ENCODE peak calls at places on chromosomes 2 and 18, in seven cellular contexts. O is AG09309; Q is left lobe of liver; Z is Jurkat, Clone E6-1; M is T-helper 2 cell; I is CD4-positive, alpha-beta memory T cell; W is colonic mucosa. N is an unnamed sample.

GRCh38 chr18:49024808-49025361 is 74.1 kb upstream of the SMAD7 start:
- DNase-seq in O (no peak), Q (no peak), Z (no peak), M (no peak), I (no peak), W (peak), N (no peak)

GRCh38 chr2:5673148-5673860 is 18.9 kb upstream of the SOX11 start:
- DNase-seq in O (no peak), Q (no peak), Z (no peak), M (no peak), I (no peak), W (no peak), N (no peak)

GRCh38 chr2:65367517-65367916 is 64.9 kb downstream of the SPRED2 start:
- DNase-seq in O (peak), Q (no peak), Z (no peak), M (no peak), I (no peak), W (no peak), N (peak)

GRCh38 chr18:2900742-2901404 is 54.1 kb downstream of the EMILIN2 start:
- DNase-seq in O (no peak), Q (peak), Z (no peak), M (no peak), I (no peak), W (no peak), N (no peak)

GRCh38 chr2:69353360-69353759 is 33.7 kb downstream of the GFPT1 start:
- DNase-seq in O (no peak), Q (no peak), Z (no peak), M (no peak), I (no peak), W (no peak), N (no peak)

GRCh38 chr18:9421096-9421495 is 54.2 kb upstream of the RALBP1 start:
- DNase-seq in O (no peak), Q (no peak), Z (no peak), M (no peak), I (no peak), W (no peak), N (no peak)

GRCh38 chr2:178392215-178392614 is 58.8 kb downstream of the PRKRA start:
- DNase-seq in O (no peak), Q (no peak), Z (no peak), M (no peak), I (no peak), W (no peak), N (peak)

GRCh38 chr2:180124273-180124881 is 117.3 kb upstream of the CWC22 start:
- DNase-seq in O (peak), Q (no peak), Z (peak), M (peak), I (peak), W (no peak), N (peak)

GRCh38 chr2:112293636-112294401 is 18.4 kb downstream of the ZC3H6 start:
- DNase-seq in O (no peak), Q (no peak), Z (no peak), M (no peak), I (no peak), W (no peak), N (no peak)

GRCh38 chr2:15869396-15869795 is 71.0 kb upstream of the MYCN start:
- DNase-seq in O (no peak), Q (no peak), Z (no peak), M (no peak), I (no peak), W (no peak), N (no peak)

GRCh38 chr18:58852629-58853028 is 12.0 kb upstream of the ZNF532 start:
- DNase-seq in O (no peak), Q (no peak), Z (no peak), M (no peak), I (no peak), W (no peak), N (no peak)

GRCh38 chr2:208192611-208193248 is 2.9 kb upstream of the C2orf80 start:
- DNase-seq in O (no peak), Q (no peak), Z (no peak), M (no peak), I (no peak), W (no peak), N (no peak)

GRCh38 chr2:11766016-11766415 is 19.6 kb downstream of the LPIN1 start:
- DNase-seq in O (no peak), Q (no peak), Z (no peak), M (no peak), I (no peak), W (no peak), N (no peak)

GRCh38 chr18:23994361-23994902 is 20.1 kb upstream of the TTC39C start:
- DNase-seq in O (peak), Q (no peak), Z (no peak), M (no peak), I (peak), W (peak), N (peak)

GRCh38 chr18:63022429-63023022 is 297.0 kb downstream of the BCL2 start:
- DNase-seq in O (no peak), Q (no peak), Z (no peak), M (no peak), I (no peak), W (no peak), N (no peak)

GRCh38 chr2:16330571-16331351 is 334.9 kb downstream of the CYRIA start:
- DNase-seq in O (no peak), Q (no peak), Z (no peak), M (no peak), I (no peak), W (no peak), N (no peak)

GRCh38 chr2:238521870-238522269 is 95.1 kb downstream of the ASB1 start:
- DNase-seq in O (no peak), Q (no peak), Z (no peak), M (no peak), I (no peak), W (no peak), N (no peak)

GRCh38 chr2:72037322-72037721 is 110.3 kb downstream of the CYP26B1 start:
- DNase-seq in O (no peak), Q (no peak), Z (no peak), M (no peak), I (no peak), W (no peak), N (no peak)

GRCh38 chr2:63058149-63058741 is 7.6 kb downstream of the OTX1 start:
- DNase-seq in O (no peak), Q (no peak), Z (no peak), M (no peak), I (no peak), W (no peak), N (no peak)

GRCh38 chr2:101872480-101872879 is 119.3 kb upstream of the IL1R2 start:
- DNase-seq in O (no peak), Q (no peak), Z (no peak), M (no peak), I (no peak), W (no peak), N (no peak)

GRCh38 chr2:15050483-15050882 is 418.0 kb downstream of the LRATD1 start:
- DNase-seq in O (no peak), Q (no peak), Z (no peak), M (no peak), I (no peak), W (no peak), N (peak)

GRCh38 chr2:230885467-230886130 is 20.9 kb downstream of the ITM2C start:
- DNase-seq in O (no peak), Q (no peak), Z (peak), M (no peak), I (no peak), W (no peak), N (no peak)

GRCh38 chr18:45228989-45229388 is 386.3 kb upstream of the SLC14A2 start:
- DNase-seq in O (no peak), Q (no peak), Z (no peak), M (no peak), I (no peak), W (no peak), N (no peak)

GRCh38 chr18:985301-985700 is 80.6 kb downstream of the ADCYAP1 start:
- DNase-seq in O (no peak), Q (no peak), Z (no peak), M (no peak), I (no peak), W (no peak), N (no peak)

GRCh38 chr2:231379266-231380215 is 16.0 kb upstream of the B3GNT7 start:
- DNase-seq in O (no peak), Q (no peak), Z (no peak), M (no peak), I (no peak), W (peak), N (no peak)

GRCh38 chr2:70247364-70248144 is 874 bp downstream of the TIA1 start:
- DNase-seq in O (no peak), Q (no peak), Z (no peak), M (no peak), I (no peak), W (no peak), N (peak)